ENCODE peak calls at places on chromosomes 1 and 21, in four cellular contexts. F is prostate gland, H is foreskin fibroblast, A is psoas muscle. T is an unnamed sample.

GRCh38 chr1:36133484-36133883 is 8.5 kb upstream of the COL8A2 start:
- DNase-seq in F (peak), H (peak), A (no peak), T (peak)

GRCh38 chr1:95193591-95193990 is 40.4 kb upstream of the RWDD3 start:
- DNase-seq in F (no peak), H (no peak), A (no peak), T (no peak)

GRCh38 chr1:116405241-116406135 is 32.4 kb downstream of the ATP1A1 start:
- DNase-seq in F (peak), H (peak), A (no peak), T (no peak)

GRCh38 chr21:37257967-37258877 is 8.9 kb downstream of the VPS26C start:
- DNase-seq in F (peak), H (peak), A (peak), T (peak)

GRCh38 chr1:235073331-235073967 is 55.2 kb downstream of the TOMM20 start:
- DNase-seq in F (peak), H (no peak), A (peak), T (peak)

GRCh38 chr1:59601032-59601431 is 213.7 kb upstream of the HOOK1 start:
- DNase-seq in F (no peak), H (peak), A (peak), T (no peak)

GRCh38 chr1:201493757-201494617 is 12.9 kb downstream of the CSRP1 start:
- DNase-seq in F (peak), H (no peak), A (no peak), T (no peak)

GRCh38 chr1:3821004-3821933 is 25.0 kb upstream of the LRRC47 start:
- DNase-seq in F (no peak), H (no peak), A (no peak), T (no peak)

GRCh38 chr21:25733859-25734653 is 648 bp downstream of the ATP5PF start:
- DNase-seq in F (no peak), H (peak), A (no peak), T (peak)

GRCh38 chr1:87592156-87592555 is 263.5 kb downstream of the LMO4 start:
- DNase-seq in F (no peak), H (no peak), A (no peak), T (no peak)

GRCh38 chr1:10733967-10734366 is 62.5 kb downstream of the CASZ1 start:
- DNase-seq in F (no peak), H (no peak), A (no peak), T (no peak)

GRCh38 chr1:95640746-95641145 is 406.7 kb downstream of the RWDD3 start:
- DNase-seq in F (peak), H (peak), A (no peak), T (peak)

GRCh38 chr1:91730781-91731732 is 154.9 kb downstream of the TGFBR3 start:
- DNase-seq in F (peak), H (peak), A (peak), T (peak)

GRCh38 chr1:184574588-184574987 is 180.1 kb downstream of the EDEM3 start:
- DNase-seq in F (no peak), H (no peak), A (no peak), T (no peak)

GRCh38 chr21:20265704-20266368 is 732.4 kb upstream of the NCAM2 start:
- DNase-seq in F (no peak), H (no peak), A (no peak), T (no peak)

GRCh38 chr1:169044296-169044695 is 62.2 kb upstream of the ATP1B1 start:
- DNase-seq in F (no peak), H (no peak), A (no peak), T (no peak)

GRCh38 chr1:45908613-45909140 is 105.3 kb downstream of the MAST2 start:
- DNase-seq in F (no peak), H (no peak), A (no peak), T (no peak)

GRCh38 chr1:53603431-53603830 is 135.5 kb downstream of the GLIS1 start:
- DNase-seq in F (no peak), H (no peak), A (no peak), T (no peak)

GRCh38 chr1:184881941-184882648 is 92.2 kb downstream of the NIBAN1 start:
- DNase-seq in F (no peak), H (no peak), A (no peak), T (no peak)

DNA sequence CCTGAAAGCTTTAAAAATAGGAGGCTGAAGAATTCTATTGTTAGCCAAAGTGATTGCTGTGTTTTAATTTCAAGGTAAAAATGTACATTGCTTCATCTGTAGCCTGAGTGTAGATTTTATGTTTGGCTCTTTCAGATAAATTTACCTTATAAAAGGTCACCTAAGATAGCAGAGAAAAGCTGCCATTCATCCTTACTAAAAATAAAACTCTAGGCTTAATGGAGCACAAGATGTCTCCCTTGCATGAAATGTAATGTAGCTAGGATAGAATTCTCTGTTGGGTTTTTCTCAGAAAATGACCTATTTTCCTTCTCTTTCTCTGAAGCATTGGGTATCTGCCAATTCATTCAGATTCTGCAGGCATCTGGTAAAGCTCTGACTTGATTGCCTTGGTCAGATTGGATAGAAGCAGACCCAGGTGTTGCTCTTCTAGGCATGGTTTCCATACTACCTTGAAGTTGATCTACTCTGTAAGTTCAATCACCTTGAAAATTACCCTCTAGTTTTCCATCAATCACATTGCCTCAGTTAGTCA is 176.6 kb upstream of the GORAB start:
- DNase-seq in F (no peak), H (no peak), A (no peak), T (no peak)
- TF ChIP-seq CTCF in F (no peak), H (no peak), A (no peak), T (no peak)

GRCh38 chr1:17540255-17541001 is 930 bp downstream of the ARHGEF10L start:
- DNase-seq in F (peak), H (peak), A (peak), T (no peak)

GRCh38 chr1:17539526-17540254 is at the start of gene ARHGEF10L:
- DNase-seq in F (no peak), H (peak), A (peak), T (no peak)

GRCh38 chr1:17538428-17539130 is 919 bp upstream of the ARHGEF10L start:
- DNase-seq in F (no peak), H (peak), A (no peak), T (no peak)

GRCh38 chr1:17539202-17539525 is 334 bp upstream of the ARHGEF10L start:
- DNase-seq in F (no peak), H (no peak), A (no peak), T (no peak)

DNA sequence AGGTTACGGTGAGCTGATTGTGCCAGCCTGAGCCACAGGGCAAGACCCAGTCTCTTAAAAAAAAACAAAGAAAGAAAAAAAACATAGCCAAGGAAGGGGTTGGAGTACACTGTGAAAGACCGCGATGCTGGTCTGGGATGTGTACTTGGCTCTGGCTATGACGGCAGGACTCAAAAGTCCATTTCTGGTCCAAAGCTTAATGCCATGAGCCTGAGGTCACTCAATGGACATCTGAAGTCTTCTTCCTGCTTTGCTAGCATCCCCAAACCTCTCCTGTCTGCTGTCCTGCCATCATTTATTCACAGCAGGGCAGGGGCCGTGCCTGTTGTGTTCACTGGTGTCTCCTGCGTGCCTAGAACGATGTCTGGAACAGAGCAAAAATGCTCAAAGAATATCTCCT is 1.5 kb upstream of the ARHGEF10L start:
- DNase-seq in F (no peak), H (peak), A (no peak), T (no peak)
- TF ChIP-seq CTCF in F (no peak), H (no peak), A (no peak), T (no peak)

DNA sequence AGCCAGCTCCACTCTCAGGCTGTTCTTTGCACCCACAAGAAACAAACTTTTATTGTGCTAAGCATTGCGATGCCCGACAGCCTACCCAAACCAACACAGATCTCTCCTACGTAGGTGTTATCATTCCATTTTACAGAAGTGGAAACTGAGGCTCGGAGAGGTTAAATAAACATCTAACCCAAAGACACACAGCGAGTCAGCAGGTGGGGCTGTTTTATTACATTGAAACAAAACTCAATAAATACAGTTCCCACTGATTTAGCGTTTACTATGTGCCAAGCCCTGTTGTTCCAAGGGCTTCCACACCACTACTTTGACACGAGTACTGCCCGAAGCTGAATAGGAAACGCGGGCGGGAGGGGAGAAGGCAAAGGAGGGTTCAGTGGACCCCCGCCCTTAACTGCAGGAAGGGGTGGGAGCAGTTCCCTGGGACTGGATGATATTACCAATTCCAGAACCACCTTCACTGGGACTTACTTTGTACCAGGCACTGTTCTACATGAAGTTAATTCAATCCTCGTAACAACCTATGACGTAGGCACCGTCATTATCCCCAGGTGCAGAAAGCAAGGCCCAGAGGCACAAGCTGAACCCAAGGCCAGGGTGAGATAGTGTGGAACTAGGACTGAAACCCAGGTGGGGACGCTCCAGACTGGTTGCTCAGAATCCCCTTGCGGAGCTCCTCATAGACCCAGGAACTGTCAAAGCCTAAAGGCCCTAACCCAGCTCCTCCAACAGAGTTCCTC is 19.3 kb upstream of the ALDH4A1 start:
- DNase-seq in F (no peak), H (no peak), A (no peak), T (no peak)
- TF ChIP-seq CTCF in F (peak), H (peak), A (no peak), T (no peak)

GRCh38 chr1:206923009-206923960 is 1.5 kb upstream of the FCMR start:
- DNase-seq in F (no peak), H (no peak), A (peak), T (no peak)

GRCh38 chr1:206924549-206925115 is 2.9 kb upstream of the FCMR start:
- DNase-seq in F (no peak), H (no peak), A (no peak), T (no peak)

GRCh38 chr1:206923961-206924548 is 2.3 kb upstream of the FCMR start:
- DNase-seq in F (no peak), H (no peak), A (no peak), T (no peak)

GRCh38 chr1:206926286-206926685 is 4.5 kb upstream of the FCMR start:
- DNase-seq in F (no peak), H (no peak), A (no peak), T (no peak)

GRCh38 chr1:206925116-206925736 is 3.5 kb upstream of the FCMR start:
- DNase-seq in F (no peak), H (no peak), A (no peak), T (no peak)
- TF ChIP-seq CTCF in F (no peak), H (no peak), A (no peak), T (no peak)

DNA sequence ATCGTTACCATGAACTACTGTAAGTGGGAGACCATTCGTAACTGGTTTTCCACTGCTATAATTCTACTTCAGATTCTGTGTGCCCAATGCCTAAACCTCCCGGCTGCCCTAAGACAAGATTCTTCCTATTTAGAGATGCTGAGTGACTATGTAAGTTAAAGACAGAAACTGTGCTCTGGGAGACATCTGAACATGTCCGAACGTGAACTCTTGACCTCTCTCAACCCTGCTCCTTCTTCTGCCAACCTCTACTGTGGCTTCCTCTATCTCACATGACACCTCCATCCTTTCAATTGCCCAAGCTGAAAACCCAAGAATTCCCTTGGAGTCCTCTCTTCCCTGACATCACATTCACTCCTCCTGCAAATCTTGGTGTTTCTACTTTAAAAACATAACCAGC is 182.9 kb downstream of the AKT3 start:
- DNase-seq in F (no peak), H (no peak), A (no peak), T (no peak)
- TF ChIP-seq CTCF in F (no peak), H (no peak), A (no peak), T (no peak)

DNA sequence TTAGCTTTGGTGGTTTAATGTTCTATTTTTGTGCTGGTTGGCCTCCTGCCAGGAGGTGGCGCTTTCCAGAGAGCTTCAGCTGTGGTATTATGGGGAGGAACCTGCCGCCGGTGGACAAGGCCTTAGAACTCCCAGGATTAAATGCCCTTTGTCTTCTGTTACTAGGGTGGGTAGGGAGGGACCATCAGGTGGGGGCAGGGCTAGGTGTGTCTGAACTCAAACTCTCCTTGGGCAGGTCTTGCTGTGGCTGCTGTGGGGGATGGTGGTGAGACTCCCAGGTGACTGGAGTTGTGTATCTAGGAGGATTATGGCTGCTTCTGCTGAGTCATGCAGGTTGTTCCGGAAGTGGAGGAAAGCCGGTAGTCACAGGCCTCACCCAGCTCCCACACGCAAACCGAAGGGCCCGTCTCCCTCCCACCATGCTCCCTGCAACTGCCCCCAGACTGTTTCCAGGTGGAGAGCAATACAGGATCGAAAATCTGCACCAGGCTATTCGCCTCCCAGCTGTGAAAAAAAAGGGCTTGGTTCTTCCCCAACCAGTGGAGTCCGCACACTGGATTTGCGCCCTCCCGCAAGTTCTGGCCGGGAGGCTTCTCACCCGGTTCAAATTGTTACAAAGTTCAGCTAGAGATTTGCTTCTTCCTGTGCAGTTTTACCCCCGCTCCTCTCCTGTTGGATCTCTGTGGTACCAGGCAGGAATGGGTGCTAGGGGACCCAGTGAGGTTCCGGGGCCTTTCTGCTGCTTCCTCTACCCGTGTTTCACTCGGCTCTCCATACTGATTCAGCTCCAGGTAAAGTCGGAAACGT is 220.5 kb downstream of the CENPF start:
- DNase-seq in F (no peak), H (no peak), A (no peak), T (no peak)
- TF ChIP-seq CTCF in F (no peak), H (no peak), A (no peak), T (no peak)

GRCh38 chr1:47931395-47931794 is 65.8 kb downstream of the TRABD2B start:
- DNase-seq in F (no peak), H (peak), A (no peak), T (peak)
- TF ChIP-seq CTCF in F (peak), H (no peak), A (peak), T (peak)

DNA sequence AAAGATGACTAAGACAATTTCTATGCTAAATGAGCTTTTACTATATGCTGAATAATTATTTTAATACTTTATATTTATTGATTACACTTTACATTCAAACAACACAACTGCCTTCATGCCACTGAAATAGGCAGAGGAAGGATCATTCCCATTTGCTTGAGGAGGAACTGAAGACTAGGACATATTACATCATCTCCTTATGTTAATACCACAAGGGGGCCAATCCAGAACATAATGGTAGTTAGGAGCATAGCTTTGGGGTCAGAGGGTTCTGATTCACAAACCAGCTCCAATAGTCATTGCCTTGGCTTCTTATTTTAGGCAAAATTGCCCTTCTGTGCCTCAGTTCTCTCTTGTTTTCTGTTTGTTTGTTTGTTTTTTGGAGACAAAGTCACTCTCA is 306.5 kb downstream of the KCNH1 start:
- DNase-seq in F (no peak), H (no peak), A (no peak), T (no peak)
- TF ChIP-seq CTCF in F (no peak), H (no peak), A (no peak), T (no peak)

GRCh38 chr1:62849031-62849430 is 65.1 kb downstream of the ATG4C start:
- DNase-seq in F (no peak), H (no peak), A (no peak), T (no peak)
- TF ChIP-seq CTCF in F (no peak), H (no peak), A (no peak), T (no peak)

T was measured in Calu3.